ENCODE peak calls at places on chromosomes 4 and X, in four cellular contexts. One of them, this sample, is unnamed.
A peak's percentile ranks its signal among the peaks of the same experiment; 100 is the strongest.

GRCh38 chr4:146445198-146446150 is 76.3 kb downstream of the SLC10A7 start:
- DNase-seq in IMR-90: no peak
- DNase-seq in HFFc6: no peak
- DNase-seq in SW480: no peak
- DNase-seq in this sample: no peak

GRCh38 chr4:54227261-54228063 is 1.6 kb upstream of the PDGFRA start:
- DNase-seq in IMR-90: peak; percentile 80
- DNase-seq in HFFc6: peak; percentile 68
- DNase-seq in SW480: peak; percentile 52
- DNase-seq in this sample: no peak

GRCh38 chr4:6179362-6179761 is 21.0 kb downstream of the JAKMIP1 start:
- DNase-seq in IMR-90: no peak
- DNase-seq in HFFc6: no peak
- DNase-seq in SW480: no peak
- DNase-seq in this sample: no peak

GRCh38 chrX:41559662-41560061 is 112.5 kb downstream of the NYX start:
- DNase-seq in IMR-90: peak; percentile 95
- DNase-seq in HFFc6: peak; percentile 2
- DNase-seq in SW480: no peak
- DNase-seq in this sample: peak; percentile 51

GRCh38 chrX:118884552-118885138 is 61.0 kb downstream of the ZCCHC12 start:
- DNase-seq in IMR-90: no peak
- DNase-seq in HFFc6: no peak
- DNase-seq in SW480: no peak
- DNase-seq in this sample: no peak

GRCh38 chr4:129232627-129233337 is 136.8 kb downstream of the C4orf33 start:
- DNase-seq in IMR-90: no peak
- DNase-seq in HFFc6: no peak
- DNase-seq in SW480: no peak
- DNase-seq in this sample: no peak

GRCh38 chrX:155127940-155128339 is 56.6 kb downstream of the BRCC3 start:
- DNase-seq in IMR-90: no peak
- DNase-seq in HFFc6: no peak
- DNase-seq in SW480: no peak
- DNase-seq in this sample: no peak

GRCh38 chrX:153400146-153401132 is 711 bp downstream of the PNMA6E start:
- DNase-seq in IMR-90: no peak
- DNase-seq in HFFc6: no peak
- DNase-seq in SW480: peak; percentile 22
- DNase-seq in this sample: peak; percentile 10

GRCh38 chr4:24642941-24643628 is 58.7 kb upstream of the DHX15 start:
- DNase-seq in IMR-90: peak; percentile 85
- DNase-seq in HFFc6: peak; percentile 65
- DNase-seq in SW480: peak; percentile 11
- DNase-seq in this sample: peak; percentile 97

GRCh38 chr4:130233377-130234047 is 1137.6 kb downstream of the C4orf33 start:
- DNase-seq in IMR-90: no peak
- DNase-seq in HFFc6: peak; percentile 3
- DNase-seq in SW480: no peak
- DNase-seq in this sample: peak; percentile 14

GRCh38 chr4:137394000-137394399 is 138.3 kb downstream of the PCDH18 start:
- DNase-seq in IMR-90: no peak
- DNase-seq in HFFc6: no peak
- DNase-seq in SW480: no peak
- DNase-seq in this sample: no peak

GRCh38 chrX:19121466-19121865 is 802 bp downstream of the ADGRG2 start:
- DNase-seq in IMR-90: no peak
- DNase-seq in HFFc6: no peak
- DNase-seq in SW480: no peak
- DNase-seq in this sample: no peak

GRCh38 chr4:136751530-136751929 is 780.8 kb downstream of the PCDH18 start:
- DNase-seq in IMR-90: peak; percentile 19
- DNase-seq in HFFc6: no peak
- DNase-seq in SW480: no peak
- DNase-seq in this sample: no peak

GRCh38 chr4:171007618-171008390 is 805.4 kb upstream of the GALNTL6 start:
- DNase-seq in IMR-90: no peak
- DNase-seq in HFFc6: no peak
- DNase-seq in SW480: no peak
- DNase-seq in this sample: no peak

GRCh38 chr4:173647902-173648301 is 117.9 kb upstream of the HAND2 start:
- DNase-seq in IMR-90: no peak
- DNase-seq in HFFc6: no peak
- DNase-seq in SW480: no peak
- DNase-seq in this sample: no peak